ENCODE peak calls at places on chromosomes 12 and 14, in ten cellular contexts. X, Y, O, D, S, B, Z, R, H and I are unnamed samples.

GRCh38 chr12:88375960-88376305 is 204.3 kb downstream of the KITLG start:
- ATAC-seq in X (no peak), Y (no peak), O (no peak), D (no peak), S (no peak), B (no peak), Z (no peak), R (no peak), H (no peak), I (no peak)

GRCh38 chr14:106556665-106557289 is 1030.4 kb downstream of the TMEM121 start:
- ATAC-seq in X (peak; percentile 54), Y (peak; percentile 44), O (no peak), D (peak; percentile 38), S (no peak), B (no peak), Z (no peak), R (no peak), H (no peak), I (no peak)

GRCh38 chr12:29565727-29566126 is 68.2 kb upstream of the OVCH1 start:
- ATAC-seq in X (no peak), Y (no peak), O (no peak), D (no peak), S (no peak), B (no peak), Z (no peak), R (no peak), H (no peak), I (peak; percentile 24)

GRCh38 chr12:7116196-7116595 is 7.2 kb upstream of the C1RL start:
- ATAC-seq in X (no peak), Y (no peak), O (no peak), D (no peak), S (no peak), B (no peak), Z (no peak), R (no peak), H (no peak), I (no peak)

GRCh38 chr12:117111386-117112267 is 12.4 kb upstream of the TESC start:
- ATAC-seq in X (no peak), Y (no peak), O (no peak), D (no peak), S (no peak), B (peak; percentile 42), Z (no peak), R (no peak), H (no peak), I (peak; percentile 29)

GRCh38 chr12:57610553-57611115 is 601 bp upstream of the ARHGEF25 start:
- ATAC-seq in X (no peak), Y (no peak), O (peak; percentile 57), D (no peak), S (peak; percentile 61), B (no peak), Z (peak; percentile 75), R (no peak), H (peak; percentile 60), I (no peak)

GRCh38 chr14:68295316-68295816 is 475.8 kb downstream of the RAD51B start:
- ATAC-seq in X (no peak), Y (no peak), O (peak; percentile 85), D (peak; percentile 85), S (peak; percentile 73), B (no peak), Z (peak; percentile 16), R (no peak), H (peak; percentile 92), I (no peak)

GRCh38 chr12:9118161-9118560 is 2.4 kb upstream of the A2M start:
- ATAC-seq in X (peak; percentile 72), Y (no peak), O (peak; percentile 81), D (no peak), S (peak; percentile 53), B (no peak), Z (peak; percentile 15), R (peak; percentile 79), H (peak; percentile 56), I (peak; percentile 95)

GRCh38 chr14:98964171-98964570 is 307.8 kb downstream of the BCL11B start:
- ATAC-seq in X (peak; percentile 39), Y (peak; percentile 65), O (no peak), D (no peak), S (no peak), B (no peak), Z (no peak), R (peak; percentile 53), H (no peak), I (no peak)

GRCh38 chr12:18148961-18149360 is 59.0 kb upstream of the RERGL start:
- ATAC-seq in X (no peak), Y (no peak), O (no peak), D (no peak), S (no peak), B (no peak), Z (no peak), R (no peak), H (no peak), I (no peak)

GRCh38 chr14:22418631-22419030 is 170.4 kb downstream of the DAD1 start:
- ATAC-seq in X (no peak), Y (no peak), O (no peak), D (no peak), S (no peak), B (no peak), Z (no peak), R (no peak), H (no peak), I (peak; percentile 48)

GRCh38 chr12:28629691-28630090 is 439.4 kb downstream of the CCDC91 start:
- ATAC-seq in X (no peak), Y (no peak), O (no peak), D (no peak), S (no peak), B (no peak), Z (no peak), R (no peak), H (no peak), I (no peak)